ENCODE peak calls at places on chromosomes 13 and 19, in five cellular contexts. One of them, this sample, is unnamed.

GRCh38 chr13:85497652-85498051 is 301.6 kb downstream of the SLITRK6 start:
- DNase-seq in kidney tubule cell: peak; percentile 6
- DNase-seq in adrenal gland: no peak
- DNase-seq in NCI-H2171: no peak
- DNase-seq in breast epithelium: no peak
- DNase-seq in this sample: no peak

GRCh38 chr13:98975822-98976261 is 2.0 kb downstream of the DOCK9 start:
- DNase-seq in NCI-H2171: no peak
- DNase-seq in kidney tubule cell: no peak
- DNase-seq in breast epithelium: no peak
- DNase-seq in adrenal gland: no peak
- DNase-seq in this sample: no peak

GRCh38 chr13:97537110-97537509 is 103.1 kb downstream of the RAP2A start:
- DNase-seq in adrenal gland: no peak
- DNase-seq in NCI-H2171: no peak
- DNase-seq in breast epithelium: no peak
- DNase-seq in kidney tubule cell: no peak
- DNase-seq in this sample: no peak

GRCh38 chr13:92572190-92572589 is 654.4 kb upstream of the GPC6 start:
- DNase-seq in breast epithelium: no peak
- DNase-seq in NCI-H2171: no peak
- DNase-seq in adrenal gland: no peak
- DNase-seq in kidney tubule cell: no peak
- DNase-seq in this sample: no peak

GRCh38 chr13:46367622-46368327 is 19.3 kb downstream of the RUBCNL start:
- DNase-seq in adrenal gland: no peak
- DNase-seq in breast epithelium: no peak
- DNase-seq in kidney tubule cell: peak; percentile 47
- DNase-seq in NCI-H2171: no peak
- DNase-seq in this sample: no peak

GRCh38 chr13:34070006-34070405 is 252.1 kb downstream of the RFC3 start:
- DNase-seq in adrenal gland: no peak
- DNase-seq in NCI-H2171: no peak
- DNase-seq in kidney tubule cell: peak; percentile 22
- DNase-seq in breast epithelium: no peak
- DNase-seq in this sample: no peak

GRCh38 chr13:84574851-84575250 is 692.6 kb upstream of the SLITRK1 start:
- DNase-seq in breast epithelium: no peak
- DNase-seq in adrenal gland: no peak
- DNase-seq in NCI-H2171: peak; percentile 30
- DNase-seq in kidney tubule cell: peak; percentile 5
- DNase-seq in this sample: no peak

GRCh38 chr19:38617283-38617763 is 430 bp downstream of the MAP4K1 start:
- DNase-seq in adrenal gland: no peak
- DNase-seq in breast epithelium: no peak
- DNase-seq in kidney tubule cell: no peak
- DNase-seq in NCI-H2171: no peak
- DNase-seq in this sample: no peak

GRCh38 chr13:107518292-107518691 is 697.0 kb downstream of the LIG4 start:
- DNase-seq in NCI-H2171: no peak
- DNase-seq in adrenal gland: no peak
- DNase-seq in kidney tubule cell: peak; percentile 2
- DNase-seq in breast epithelium: no peak
- DNase-seq in this sample: no peak

GRCh38 chr19:31334849-31335624 is 14.2 kb downstream of the TSHZ3 start:
- DNase-seq in adrenal gland: no peak
- DNase-seq in NCI-H2171: no peak
- DNase-seq in kidney tubule cell: no peak
- DNase-seq in breast epithelium: no peak
- DNase-seq in this sample: no peak

GRCh38 chr13:34338102-34338501 is 520.2 kb downstream of the RFC3 start:
- DNase-seq in kidney tubule cell: no peak
- DNase-seq in breast epithelium: no peak
- DNase-seq in NCI-H2171: no peak
- DNase-seq in adrenal gland: no peak
- DNase-seq in this sample: no peak

GRCh38 chr19:45809643-45810159 is 5.4 kb downstream of the RSPH6A start:
- DNase-seq in NCI-H2171: peak; percentile 92
- DNase-seq in breast epithelium: no peak
- DNase-seq in adrenal gland: no peak
- DNase-seq in kidney tubule cell: peak; percentile 78
- DNase-seq in this sample: no peak

GRCh38 chr19:49447485-49448431 is 3.9 kb downstream of the PIH1D1 start:
- DNase-seq in adrenal gland: no peak
- DNase-seq in kidney tubule cell: no peak
- DNase-seq in breast epithelium: no peak
- DNase-seq in NCI-H2171: no peak
- DNase-seq in this sample: peak; percentile 71

GRCh38 chr19:57171551-57172081 is 4.3 kb upstream of the DUXA start:
- DNase-seq in NCI-H2171: no peak
- DNase-seq in adrenal gland: peak; percentile 60
- DNase-seq in breast epithelium: peak; percentile 34
- DNase-seq in kidney tubule cell: peak; percentile 59
- DNase-seq in this sample: peak; percentile 64

GRCh38 chr19:14158276-14159023 is 22.1 kb upstream of the ASF1B start:
- DNase-seq in breast epithelium: no peak
- DNase-seq in kidney tubule cell: no peak
- DNase-seq in adrenal gland: no peak
- DNase-seq in NCI-H2171: no peak
- DNase-seq in this sample: no peak

GRCh38 chr13:40589285-40590109 is 76.9 kb downstream of the FOXO1 start:
- DNase-seq in NCI-H2171: no peak
- DNase-seq in breast epithelium: no peak
- DNase-seq in adrenal gland: peak; percentile 64
- DNase-seq in kidney tubule cell: peak; percentile 88
- DNase-seq in this sample: peak; percentile 47

GRCh38 chr19:34241513-34242337 is 12.6 kb upstream of the GARRE1 start:
- DNase-seq in breast epithelium: no peak
- DNase-seq in NCI-H2171: peak; percentile 42
- DNase-seq in kidney tubule cell: peak; percentile 55
- DNase-seq in adrenal gland: no peak
- DNase-seq in this sample: no peak

This sample was measured in Right ventricle myocardium superior.